ENCODE peak calls at places on chromosome 10, in nine cellular contexts. One of them, this sample, is unnamed. For H3K4me1, the result is how much of the 10 kb centered on the place peaks cover.

GRCh38 chr10:71613303-71613777 is 106.2 kb downstream of the C10orf105 start:
- DNase-seq in pancreas: no peak
- DNase-seq in esophagus muscularis mucosa: no peak
- DNase-seq in right atrium auricular region: peak
- DNase-seq in A549: no peak
- DNase-seq in H1: no peak
- DNase-seq in colonic mucosa: peak
- DNase-seq in testis: no peak
- DNase-seq in fibroblast of lung: peak
- DNase-seq in this sample: no peak

GRCh38 chr10:112335866-112336265 is 38.0 kb upstream of the ACSL5 start:
- DNase-seq in pancreas: no peak
- DNase-seq in esophagus muscularis mucosa: no peak
- DNase-seq in right atrium auricular region: no peak
- DNase-seq in A549: no peak
- DNase-seq in H1: no peak
- DNase-seq in colonic mucosa: peak
- DNase-seq in testis: no peak
- DNase-seq in fibroblast of lung: no peak
- DNase-seq in this sample: no peak

GRCh38 chr10:132990684-132991545 is 48.5 kb upstream of the CFAP46 start:
- DNase-seq in pancreas: no peak
- DNase-seq in esophagus muscularis mucosa: no peak
- DNase-seq in right atrium auricular region: no peak
- DNase-seq in A549: no peak
- DNase-seq in H1: no peak
- DNase-seq in colonic mucosa: no peak
- DNase-seq in testis: no peak
- DNase-seq in fibroblast of lung: no peak
- DNase-seq in this sample: peak

GRCh38 chr10:133261726-133262325 is 14.8 kb downstream of the ADAM8 start:
- DNase-seq in pancreas: peak
- DNase-seq in esophagus muscularis mucosa: no peak
- DNase-seq in right atrium auricular region: peak
- DNase-seq in A549: peak
- DNase-seq in H1: peak
- DNase-seq in colonic mucosa: peak
- DNase-seq in testis: peak
- DNase-seq in fibroblast of lung: peak
- DNase-seq in this sample: peak

GRCh38 chr10:36542493-36542892 is 582.9 kb upstream of the ANKRD30A start:
- DNase-seq in pancreas: no peak
- DNase-seq in esophagus muscularis mucosa: no peak
- DNase-seq in right atrium auricular region: no peak
- DNase-seq in A549: no peak
- DNase-seq in H1: no peak
- DNase-seq in colonic mucosa: no peak
- DNase-seq in testis: no peak
- DNase-seq in fibroblast of lung: no peak
- DNase-seq in this sample: no peak

GRCh38 chr10:25505466-25505865 is 330.7 kb downstream of the GPR158 start:
- DNase-seq in pancreas: no peak
- DNase-seq in esophagus muscularis mucosa: no peak
- DNase-seq in right atrium auricular region: no peak
- DNase-seq in A549: no peak
- DNase-seq in H1: no peak
- DNase-seq in colonic mucosa: no peak
- DNase-seq in testis: no peak
- DNase-seq in fibroblast of lung: no peak
- DNase-seq in this sample: no peak

GRCh38 chr10:95906675-95907453 is 911 bp upstream of the CC2D2B start:
- DNase-seq in pancreas: peak
- DNase-seq in esophagus muscularis mucosa: no peak
- DNase-seq in right atrium auricular region: peak
- DNase-seq in A549: peak
- DNase-seq in H1: peak
- DNase-seq in colonic mucosa: peak
- DNase-seq in testis: peak
- DNase-seq in fibroblast of lung: peak
- DNase-seq in this sample: peak

GRCh38 chr10:123399276-123399839 is 245.2 kb downstream of the BUB3 start:
- DNase-seq in pancreas: no peak
- DNase-seq in esophagus muscularis mucosa: no peak
- DNase-seq in right atrium auricular region: peak
- DNase-seq in A549: no peak
- DNase-seq in H1: no peak
- DNase-seq in colonic mucosa: no peak
- DNase-seq in testis: no peak
- DNase-seq in fibroblast of lung: no peak
- DNase-seq in this sample: no peak

GRCh38 chr10:7337431-7338171 is 73.2 kb downstream of the SFMBT2 start:
- DNase-seq in pancreas: no peak
- DNase-seq in esophagus muscularis mucosa: no peak
- DNase-seq in right atrium auricular region: no peak
- DNase-seq in A549: no peak
- DNase-seq in H1: no peak
- DNase-seq in colonic mucosa: no peak
- DNase-seq in testis: no peak
- DNase-seq in fibroblast of lung: no peak
- DNase-seq in this sample: no peak

GRCh38 chr10:119441921-119442757 is 100.4 kb downstream of the RGS10 start:
- DNase-seq in pancreas: no peak
- DNase-seq in esophagus muscularis mucosa: no peak
- DNase-seq in right atrium auricular region: no peak
- DNase-seq in A549: no peak
- DNase-seq in H1: no peak
- DNase-seq in colonic mucosa: no peak
- DNase-seq in testis: no peak
- DNase-seq in fibroblast of lung: no peak
- DNase-seq in this sample: peak

GRCh38 chr10:101031796-101032636 is 982 bp downstream of the SFXN3 start:
- DNase-seq in pancreas: peak
- DNase-seq in esophagus muscularis mucosa: peak
- DNase-seq in right atrium auricular region: peak
- DNase-seq in A549: peak
- DNase-seq in H1: peak
- DNase-seq in colonic mucosa: peak
- DNase-seq in testis: peak
- DNase-seq in fibroblast of lung: peak
- DNase-seq in this sample: peak

GRCh38 chr10:113945075-113945686 is 90.7 kb downstream of the NHLRC2 start:
- DNase-seq in pancreas: no peak
- DNase-seq in esophagus muscularis mucosa: no peak
- DNase-seq in right atrium auricular region: peak
- DNase-seq in A549: no peak
- DNase-seq in H1: no peak
- DNase-seq in colonic mucosa: peak
- DNase-seq in testis: no peak
- DNase-seq in fibroblast of lung: peak
- DNase-seq in this sample: peak

GRCh38 chr10:6204063-6204340 is 1.3 kb downstream of the PFKFB3 start:
- DNase-seq in pancreas: peak
- DNase-seq in esophagus muscularis mucosa: no peak
- DNase-seq in right atrium auricular region: no peak
- DNase-seq in A549: no peak
- DNase-seq in H1: peak
- DNase-seq in colonic mucosa: peak
- DNase-seq in testis: no peak
- DNase-seq in fibroblast of lung: no peak
- DNase-seq in this sample: peak

GRCh38 chr10:14838582-14839304 is 637 bp downstream of the HSPA14 start:
- DNase-seq in pancreas: no peak
- DNase-seq in esophagus muscularis mucosa: peak
- DNase-seq in right atrium auricular region: no peak
- DNase-seq in A549: peak
- DNase-seq in H1: peak
- DNase-seq in colonic mucosa: peak
- DNase-seq in testis: peak
- DNase-seq in fibroblast of lung: peak
- DNase-seq in this sample: no peak

GRCh38 chr10:43862756-43863155 is 214.1 kb upstream of the ZNF32 start:
- DNase-seq in pancreas: no peak
- DNase-seq in esophagus muscularis mucosa: no peak
- DNase-seq in right atrium auricular region: peak
- DNase-seq in A549: no peak
- DNase-seq in H1: peak
- DNase-seq in colonic mucosa: no peak
- DNase-seq in testis: no peak
- DNase-seq in fibroblast of lung: no peak
- DNase-seq in this sample: no peak

GRCh38 chr10:31037749-31038148 is 6.1 kb upstream of the ZNF438 start:
- DNase-seq in pancreas: no peak
- DNase-seq in esophagus muscularis mucosa: no peak
- DNase-seq in right atrium auricular region: no peak
- DNase-seq in A549: no peak
- DNase-seq in H1: no peak
- DNase-seq in colonic mucosa: no peak
- DNase-seq in testis: no peak
- DNase-seq in fibroblast of lung: no peak
- DNase-seq in this sample: no peak

GRCh38 chr10:26556756-26557640 is 118.9 kb downstream of the APBB1IP start:
- DNase-seq in pancreas: no peak
- DNase-seq in esophagus muscularis mucosa: no peak
- DNase-seq in right atrium auricular region: no peak
- DNase-seq in A549: peak
- DNase-seq in H1: no peak
- DNase-seq in colonic mucosa: no peak
- DNase-seq in testis: peak
- DNase-seq in fibroblast of lung: peak
- DNase-seq in this sample: no peak

GRCh38 chr10:79984851-79985250 is 35.9 kb upstream of the SFTPD start:
- DNase-seq in pancreas: no peak
- DNase-seq in esophagus muscularis mucosa: no peak
- DNase-seq in right atrium auricular region: no peak
- DNase-seq in A549: no peak
- DNase-seq in H1: no peak
- DNase-seq in colonic mucosa: no peak
- DNase-seq in testis: no peak
- DNase-seq in fibroblast of lung: no peak
- DNase-seq in this sample: peak

GRCh38 chr10:52326382-52326781 is 12.3 kb downstream of the DKK1 start:
- DNase-seq in pancreas: no peak
- DNase-seq in esophagus muscularis mucosa: no peak
- DNase-seq in right atrium auricular region: no peak
- DNase-seq in A549: no peak
- DNase-seq in H1: no peak
- DNase-seq in colonic mucosa: no peak
- DNase-seq in testis: no peak
- DNase-seq in fibroblast of lung: no peak
- DNase-seq in this sample: no peak

GRCh38 chr10:93893646-93894515 is at the start of gene SLC35G1:
- DNase-seq in pancreas: peak
- DNase-seq in esophagus muscularis mucosa: no peak
- DNase-seq in right atrium auricular region: peak
- DNase-seq in A549: peak
- DNase-seq in H1: peak
- DNase-seq in colonic mucosa: peak
- DNase-seq in testis: peak
- DNase-seq in fibroblast of lung: peak
- DNase-seq in this sample: peak

GRCh38 chr10:90890347-90890746 is 18.6 kb downstream of the RPP30 start:
- DNase-seq in pancreas: no peak
- DNase-seq in esophagus muscularis mucosa: no peak
- DNase-seq in right atrium auricular region: no peak
- DNase-seq in A549: no peak
- DNase-seq in H1: no peak
- DNase-seq in colonic mucosa: no peak
- DNase-seq in testis: no peak
- DNase-seq in fibroblast of lung: no peak
- DNase-seq in this sample: no peak

GRCh38 chr10:34196058-34196433 is 619.0 kb downstream of the PARD3 start:
- DNase-seq in pancreas: no peak
- DNase-seq in esophagus muscularis mucosa: no peak
- DNase-seq in right atrium auricular region: no peak
- DNase-seq in A549: no peak
- DNase-seq in H1: no peak
- DNase-seq in colonic mucosa: no peak
- DNase-seq in testis: no peak
- DNase-seq in fibroblast of lung: no peak
- DNase-seq in this sample: no peak

GRCh38 chr10:18321371-18321770 is 181.1 kb downstream of the CACNB2 start:
- DNase-seq in pancreas: no peak
- DNase-seq in esophagus muscularis mucosa: no peak
- DNase-seq in right atrium auricular region: no peak
- DNase-seq in A549: no peak
- DNase-seq in H1: no peak
- DNase-seq in colonic mucosa: no peak
- DNase-seq in testis: no peak
- DNase-seq in fibroblast of lung: no peak
- DNase-seq in this sample: no peak
- H3K4me1 ChIP-seq in pancreas: under half
- H3K4me1 ChIP-seq in esophagus muscularis mucosa: under half
- H3K4me1 ChIP-seq in right atrium auricular region: under half
- H3K4me1 ChIP-seq in A549: under half
- H3K4me1 ChIP-seq in H1: under half
- H3K4me1 ChIP-seq in colonic mucosa: under half
- H3K4me1 ChIP-seq in testis: under half
- H3K4me1 ChIP-seq in fibroblast of lung: under half
- H3K4me1 ChIP-seq in this sample: under half

GRCh38 chr10:1962025-1962424 is 224.7 kb upstream of the ADARB2 start:
- DNase-seq in pancreas: no peak
- DNase-seq in esophagus muscularis mucosa: no peak
- DNase-seq in right atrium auricular region: no peak
- DNase-seq in A549: no peak
- DNase-seq in H1: no peak
- DNase-seq in colonic mucosa: no peak
- DNase-seq in testis: no peak
- DNase-seq in fibroblast of lung: no peak
- DNase-seq in this sample: no peak
- TF ChIP-seq CTCF in pancreas: no peak
- TF ChIP-seq CTCF in esophagus muscularis mucosa: no peak
- TF ChIP-seq CTCF in right atrium auricular region: no peak
- TF ChIP-seq CTCF in A549: no peak
- TF ChIP-seq CTCF in H1: peak
- TF ChIP-seq CTCF in colonic mucosa: no peak
- TF ChIP-seq CTCF in testis: no peak
- TF ChIP-seq CTCF in fibroblast of lung: no peak
- TF ChIP-seq CTCF in this sample: no peak

GRCh38 chr10:131747251-131747650 is 153.6 kb upstream of the PPP2R2D start:
- DNase-seq in pancreas: no peak
- DNase-seq in esophagus muscularis mucosa: no peak
- DNase-seq in right atrium auricular region: no peak
- DNase-seq in A549: no peak
- DNase-seq in H1: no peak
- DNase-seq in colonic mucosa: no peak
- DNase-seq in testis: no peak
- DNase-seq in fibroblast of lung: no peak
- DNase-seq in this sample: no peak
- H3K4me1 ChIP-seq in pancreas: under half
- H3K4me1 ChIP-seq in esophagus muscularis mucosa: under half
- H3K4me1 ChIP-seq in right atrium auricular region: under half
- H3K4me1 ChIP-seq in A549: under half
- H3K4me1 ChIP-seq in H1: under half
- H3K4me1 ChIP-seq in colonic mucosa: under half
- H3K4me1 ChIP-seq in testis: under half
- H3K4me1 ChIP-seq in fibroblast of lung: under half
- H3K4me1 ChIP-seq in this sample: under half

DNA sequence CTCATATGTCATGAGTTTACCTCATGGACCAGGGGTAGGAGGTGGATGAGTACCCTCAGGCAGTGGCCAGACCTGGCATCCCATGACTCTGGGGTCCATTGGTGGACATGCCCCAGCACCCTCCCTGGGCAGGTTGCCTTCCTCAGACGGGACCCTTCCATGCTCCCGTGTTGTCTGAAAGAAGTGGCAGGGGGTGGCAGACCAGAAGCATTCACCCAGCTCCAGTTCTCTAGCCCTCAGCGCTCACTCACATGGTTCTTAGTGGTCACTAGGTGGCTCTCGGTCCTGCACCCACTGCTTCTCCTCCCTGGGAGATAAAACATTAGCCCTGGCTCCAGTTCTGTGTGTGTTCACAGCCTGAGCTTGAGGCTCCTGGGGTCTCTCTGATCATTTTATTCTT is 6.0 kb downstream of the RBP3 start:
- DNase-seq in pancreas: no peak
- DNase-seq in esophagus muscularis mucosa: no peak
- DNase-seq in right atrium auricular region: no peak
- DNase-seq in A549: peak
- DNase-seq in H1: no peak
- DNase-seq in colonic mucosa: no peak
- DNase-seq in testis: no peak
- DNase-seq in fibroblast of lung: peak
- DNase-seq in this sample: no peak
- TF ChIP-seq CTCF in pancreas: no peak
- TF ChIP-seq CTCF in esophagus muscularis mucosa: no peak
- TF ChIP-seq CTCF in right atrium auricular region: no peak
- TF ChIP-seq CTCF in A549: peak
- TF ChIP-seq CTCF in H1: peak
- TF ChIP-seq CTCF in colonic mucosa: no peak
- TF ChIP-seq CTCF in testis: no peak
- TF ChIP-seq CTCF in fibroblast of lung: peak
- TF ChIP-seq CTCF in this sample: no peak